ENCODE peak calls at places on chromosomes 4 and X, in six cellular contexts. One of them, this sample, is unnamed.

GRCh38 chrX:8738588-8739189 is 6.8 kb upstream of the ANOS1 start:
- DNase-seq in thyroid gland: peak
- DNase-seq in heart left ventricle: no peak
- DNase-seq in GM12891: no peak
- DNase-seq in esophagus squamous epithelium: no peak
- DNase-seq in endothelial cell of umbilical vein: peak
- DNase-seq in this sample: no peak

GRCh38 chrX:70508296-70508911 is 63.8 kb downstream of the DLG3 start:
- DNase-seq in thyroid gland: peak
- DNase-seq in heart left ventricle: no peak
- DNase-seq in GM12891: no peak
- DNase-seq in esophagus squamous epithelium: no peak
- DNase-seq in endothelial cell of umbilical vein: peak
- DNase-seq in this sample: no peak

GRCh38 chrX:119503484-119503861 is 35.2 kb downstream of the SLC25A5 start:
- DNase-seq in thyroid gland: peak
- DNase-seq in heart left ventricle: no peak
- DNase-seq in GM12891: no peak
- DNase-seq in esophagus squamous epithelium: no peak
- DNase-seq in endothelial cell of umbilical vein: peak
- DNase-seq in this sample: no peak

GRCh38 chrX:119145241-119145653 is 17.6 kb upstream of the KIAA1210 start:
- DNase-seq in thyroid gland: no peak
- DNase-seq in heart left ventricle: no peak
- DNase-seq in GM12891: no peak
- DNase-seq in esophagus squamous epithelium: no peak
- DNase-seq in endothelial cell of umbilical vein: no peak
- DNase-seq in this sample: no peak

GRCh38 chrX:7372843-7373525 is 225.0 kb upstream of the PUDP start:
- DNase-seq in thyroid gland: no peak
- DNase-seq in heart left ventricle: no peak
- DNase-seq in GM12891: no peak
- DNase-seq in esophagus squamous epithelium: no peak
- DNase-seq in endothelial cell of umbilical vein: no peak
- DNase-seq in this sample: no peak

GRCh38 chr4:108030332-108030731 is 40.6 kb downstream of the HADH start:
- DNase-seq in thyroid gland: peak
- DNase-seq in heart left ventricle: no peak
- DNase-seq in GM12891: peak
- DNase-seq in esophagus squamous epithelium: no peak
- DNase-seq in endothelial cell of umbilical vein: peak
- DNase-seq in this sample: peak

GRCh38 chr4:15531792-15532191 is 62.1 kb downstream of the CC2D2A start:
- DNase-seq in thyroid gland: no peak
- DNase-seq in heart left ventricle: no peak
- DNase-seq in GM12891: no peak
- DNase-seq in esophagus squamous epithelium: no peak
- DNase-seq in endothelial cell of umbilical vein: no peak
- DNase-seq in this sample: no peak

GRCh38 chr4:53541577-53542206 is 49.6 kb downstream of the LNX1 start:
- DNase-seq in thyroid gland: no peak
- DNase-seq in heart left ventricle: no peak
- DNase-seq in GM12891: no peak
- DNase-seq in esophagus squamous epithelium: no peak
- DNase-seq in endothelial cell of umbilical vein: peak
- DNase-seq in this sample: no peak

GRCh38 chr4:47463235-47463956 is at the start of gene COMMD8:
- DNase-seq in thyroid gland: peak
- DNase-seq in heart left ventricle: peak
- DNase-seq in GM12891: peak
- DNase-seq in esophagus squamous epithelium: peak
- DNase-seq in endothelial cell of umbilical vein: peak
- DNase-seq in this sample: peak
- TF ChIP-seq POLR2A in thyroid gland: no peak
- TF ChIP-seq POLR2A in heart left ventricle: no peak
- TF ChIP-seq POLR2A in GM12891: peak
- TF ChIP-seq POLR2A in esophagus squamous epithelium: peak
- TF ChIP-seq POLR2A in endothelial cell of umbilical vein: peak
- TF ChIP-seq POLR2A in this sample: peak

DNA sequence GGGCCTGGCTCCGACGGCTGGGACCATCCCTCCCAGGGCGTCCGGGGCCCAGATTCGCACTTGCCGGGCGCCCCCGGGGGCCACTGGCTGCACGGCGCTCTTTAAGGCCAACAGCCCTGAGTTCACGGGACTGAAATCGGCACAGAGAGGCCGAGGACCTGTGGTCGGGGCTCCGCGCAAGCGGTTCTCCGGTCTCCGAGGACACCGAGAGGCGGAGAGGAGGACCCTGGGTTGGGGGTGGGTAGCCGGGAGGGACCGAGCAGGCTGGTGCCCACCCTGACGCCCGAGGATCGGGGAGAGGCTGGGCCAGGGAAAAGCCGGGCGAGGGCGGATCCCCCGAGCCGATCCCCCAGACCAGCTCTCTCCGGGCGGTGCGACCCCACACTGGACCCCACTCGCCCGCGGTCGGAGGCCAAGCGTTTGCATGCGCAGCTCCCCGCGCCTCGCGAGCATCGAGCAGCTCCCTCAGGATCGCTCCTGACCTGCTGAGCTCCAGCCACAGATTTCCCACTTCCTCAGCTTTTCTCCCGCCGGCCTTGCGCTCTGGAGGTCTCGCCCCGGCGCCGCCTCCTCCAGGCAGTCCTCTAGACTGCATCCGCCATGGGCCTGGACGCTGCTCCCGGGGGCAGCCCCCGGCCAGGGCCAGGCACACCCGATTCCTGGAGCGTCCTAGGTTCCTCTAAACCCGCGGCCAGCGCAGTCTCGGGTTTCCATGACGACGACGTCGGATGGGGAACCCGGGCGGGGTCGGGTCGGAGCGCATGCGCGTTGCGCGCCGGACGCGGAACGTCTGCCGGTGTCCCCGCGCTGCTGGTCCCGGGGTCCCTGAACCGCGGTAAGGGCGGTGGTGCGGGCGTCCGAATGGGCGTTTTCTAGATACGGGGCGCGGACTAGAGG is 17.6 kb upstream of the NAT8L start:
- DNase-seq in thyroid gland: peak
- DNase-seq in heart left ventricle: peak
- DNase-seq in GM12891: peak
- DNase-seq in esophagus squamous epithelium: peak
- DNase-seq in endothelial cell of umbilical vein: peak
- DNase-seq in this sample: peak
- TF ChIP-seq POLR2A in thyroid gland: no peak
- TF ChIP-seq POLR2A in heart left ventricle: no peak
- TF ChIP-seq POLR2A in GM12891: no peak
- TF ChIP-seq POLR2A in esophagus squamous epithelium: no peak
- TF ChIP-seq POLR2A in endothelial cell of umbilical vein: peak
- TF ChIP-seq POLR2A in this sample: no peak

DNA sequence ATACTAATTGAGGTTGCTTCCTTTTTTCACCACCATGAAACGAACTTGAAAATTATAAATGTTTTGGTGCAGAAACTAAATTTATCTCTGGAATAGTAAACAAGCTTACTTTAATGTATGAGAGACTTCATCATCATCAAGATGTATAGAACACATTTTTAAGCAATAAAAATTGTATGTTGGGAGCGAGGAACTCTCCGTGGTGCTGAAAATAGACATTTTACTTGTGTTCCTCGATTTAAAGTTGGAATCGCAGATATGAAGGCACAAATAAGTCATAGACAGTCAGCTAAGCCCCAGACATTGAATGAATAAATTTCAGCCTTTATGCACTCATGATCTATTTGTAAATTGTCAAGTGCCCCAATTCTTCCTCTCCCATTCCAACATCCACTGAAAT is 310.7 kb downstream of the STK32B start:
- DNase-seq in thyroid gland: no peak
- DNase-seq in heart left ventricle: no peak
- DNase-seq in GM12891: no peak
- DNase-seq in esophagus squamous epithelium: no peak
- DNase-seq in endothelial cell of umbilical vein: peak
- DNase-seq in this sample: no peak
- TF ChIP-seq POLR2A in thyroid gland: no peak
- TF ChIP-seq POLR2A in heart left ventricle: no peak
- TF ChIP-seq POLR2A in GM12891: no peak
- TF ChIP-seq POLR2A in esophagus squamous epithelium: no peak
- TF ChIP-seq POLR2A in endothelial cell of umbilical vein: no peak
- TF ChIP-seq POLR2A in this sample: no peak

DNA sequence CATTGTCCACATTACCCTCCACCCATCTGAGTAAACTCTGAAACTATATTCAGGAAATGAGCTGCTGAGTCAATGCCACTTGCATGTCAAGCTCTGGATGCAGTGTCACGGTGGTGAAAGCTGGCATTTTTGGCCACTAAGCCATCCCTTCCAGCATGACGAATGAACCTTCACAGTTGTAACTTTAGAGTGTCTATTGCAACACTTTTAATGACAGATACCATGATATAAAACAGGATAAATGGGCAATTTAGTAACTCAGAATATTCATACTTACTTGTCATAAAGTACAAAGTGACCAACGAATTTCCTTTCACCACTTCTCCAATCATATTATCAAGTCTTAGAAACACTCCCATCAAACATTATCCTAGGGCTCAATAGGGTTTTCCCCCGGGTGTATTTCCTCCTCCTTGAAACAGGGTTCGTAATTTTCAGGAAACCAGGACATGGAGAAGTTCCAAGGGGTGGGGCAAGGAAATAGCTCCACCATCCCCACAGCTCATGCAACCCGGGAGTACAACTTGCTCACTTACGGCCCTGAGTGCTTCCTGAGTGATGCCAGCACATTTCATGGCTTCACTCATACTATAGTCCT is 73.1 kb downstream of the MTHFD2L start:
- DNase-seq in thyroid gland: no peak
- DNase-seq in heart left ventricle: no peak
- DNase-seq in GM12891: no peak
- DNase-seq in esophagus squamous epithelium: no peak
- DNase-seq in endothelial cell of umbilical vein: peak
- DNase-seq in this sample: no peak
- TF ChIP-seq POLR2A in thyroid gland: no peak
- TF ChIP-seq POLR2A in heart left ventricle: no peak
- TF ChIP-seq POLR2A in GM12891: no peak
- TF ChIP-seq POLR2A in esophagus squamous epithelium: no peak
- TF ChIP-seq POLR2A in endothelial cell of umbilical vein: no peak
- TF ChIP-seq POLR2A in this sample: no peak

GRCh38 chr4:168321006-168321405 is 2.5 kb upstream of the DDX60 start:
- DNase-seq in thyroid gland: no peak
- DNase-seq in heart left ventricle: no peak
- DNase-seq in GM12891: no peak
- DNase-seq in esophagus squamous epithelium: no peak
- DNase-seq in endothelial cell of umbilical vein: no peak
- DNase-seq in this sample: no peak

GRCh38 chr4:168319486-168320019 is 1.0 kb upstream of the DDX60 start:
- DNase-seq in thyroid gland: no peak
- DNase-seq in heart left ventricle: no peak
- DNase-seq in GM12891: no peak
- DNase-seq in esophagus squamous epithelium: no peak
- DNase-seq in endothelial cell of umbilical vein: peak
- DNase-seq in this sample: no peak

GRCh38 chr4:168318266-168318895 is at the start of gene DDX60:
- DNase-seq in thyroid gland: peak
- DNase-seq in heart left ventricle: peak
- DNase-seq in GM12891: peak
- DNase-seq in esophagus squamous epithelium: peak
- DNase-seq in endothelial cell of umbilical vein: peak
- DNase-seq in this sample: peak
- TF ChIP-seq POLR2A in thyroid gland: peak
- TF ChIP-seq POLR2A in heart left ventricle: no peak
- TF ChIP-seq POLR2A in GM12891: peak
- TF ChIP-seq POLR2A in esophagus squamous epithelium: peak
- TF ChIP-seq POLR2A in endothelial cell of umbilical vein: peak
- TF ChIP-seq POLR2A in this sample: peak

GRCh38 chr4:996030-996993 is 3.1 kb upstream of the SLC26A1 start:
- DNase-seq in thyroid gland: no peak
- DNase-seq in heart left ventricle: peak
- DNase-seq in GM12891: no peak
- DNase-seq in esophagus squamous epithelium: no peak
- DNase-seq in endothelial cell of umbilical vein: no peak
- DNase-seq in this sample: no peak
- TF ChIP-seq POLR2A in thyroid gland: no peak
- TF ChIP-seq POLR2A in heart left ventricle: no peak
- TF ChIP-seq POLR2A in GM12891: no peak
- TF ChIP-seq POLR2A in esophagus squamous epithelium: no peak
- TF ChIP-seq POLR2A in endothelial cell of umbilical vein: no peak
- TF ChIP-seq POLR2A in this sample: no peak

This sample was measured in H1.